ENCODE peak calls at places on chromosomes 3 and 15, in nine cellular contexts. C, E, M, L, Z, A, X, Y and D are unnamed samples.

GRCh38 chr15:42547926-42548257 is 701 bp downstream of the LRRC57 start:
- DNase-seq in C (no peak), E (no peak), M (no peak), L (no peak), Z (no peak), A (no peak), X (no peak), Y (peak), D (no peak)

GRCh38 chr15:99328673-99329072 is 77.4 kb downstream of the LRRC28 start:
- DNase-seq in C (no peak), E (no peak), M (no peak), L (no peak), Z (no peak), A (no peak), X (no peak), Y (no peak), D (no peak)

GRCh38 chr15:69265347-69265955 is 33.3 kb upstream of the PAQR5 start:
- DNase-seq in C (no peak), E (no peak), M (no peak), L (no peak), Z (no peak), A (no peak), X (no peak), Y (no peak), D (peak)

GRCh38 chr3:99978221-99978620 is 136.1 kb downstream of the FILIP1L start:
- DNase-seq in C (no peak), E (no peak), M (no peak), L (no peak), Z (no peak), A (no peak), X (no peak), Y (no peak), D (no peak)

GRCh38 chr3:165669502-165669901 is 167.7 kb downstream of the BCHE start:
- DNase-seq in C (no peak), E (no peak), M (no peak), L (no peak), Z (no peak), A (no peak), X (no peak), Y (no peak), D (no peak)

GRCh38 chr3:194404365-194405140 is 5.5 kb upstream of the GP5 start:
- DNase-seq in C (no peak), E (peak), M (no peak), L (peak), Z (no peak), A (no peak), X (peak), Y (peak), D (peak)

GRCh38 chr3:161273589-161274218 is 52.6 kb downstream of the NMD3 start:
- DNase-seq in C (no peak), E (peak), M (no peak), L (peak), Z (no peak), A (no peak), X (peak), Y (no peak), D (peak)

GRCh38 chr15:20644896-20645295 is 103.3 kb upstream of the GOLGA6L6 start:
- DNase-seq in C (no peak), E (no peak), M (no peak), L (no peak), Z (no peak), A (no peak), X (no peak), Y (no peak), D (no peak)

GRCh38 chr3:99534951-99535704 is 103.3 kb upstream of the COL8A1 start:
- DNase-seq in C (no peak), E (no peak), M (no peak), L (no peak), Z (no peak), A (no peak), X (no peak), Y (peak), D (peak)

GRCh38 chr3:120855665-120856437 is 52.2 kb upstream of the STXBP5L start:
- DNase-seq in C (no peak), E (no peak), M (peak), L (no peak), Z (peak), A (no peak), X (no peak), Y (peak), D (peak)

GRCh38 chr3:148246286-148246685 is 451.4 kb upstream of the AGTR1 start:
- DNase-seq in C (no peak), E (no peak), M (no peak), L (no peak), Z (no peak), A (no peak), X (no peak), Y (no peak), D (no peak)

GRCh38 chr3:1529666-1530065 is 436.8 kb downstream of the CNTN6 start:
- DNase-seq in C (no peak), E (no peak), M (no peak), L (no peak), Z (no peak), A (no peak), X (no peak), Y (no peak), D (no peak)

GRCh38 chr15:70480196-70480856 is 283.0 kb downstream of the UACA start:
- DNase-seq in C (peak), E (no peak), M (no peak), L (peak), Z (peak), A (peak), X (no peak), Y (no peak), D (no peak)

GRCh38 chr3:173789530-173789929 is 392.0 kb downstream of the NLGN1 start:
- DNase-seq in C (no peak), E (no peak), M (no peak), L (no peak), Z (no peak), A (no peak), X (no peak), Y (no peak), D (peak)

GRCh38 chr3:159844383-159844730 is 144.3 kb upstream of the IL12A start:
- DNase-seq in C (no peak), E (no peak), M (no peak), L (no peak), Z (no peak), A (no peak), X (no peak), Y (no peak), D (no peak)

GRCh38 chr3:65558821-65559220 is 479.9 kb downstream of the MAGI1 start:
- DNase-seq in C (no peak), E (no peak), M (no peak), L (no peak), Z (no peak), A (no peak), X (no peak), Y (no peak), D (no peak)

GRCh38 chr3:72932416-72932815 is 44.6 kb downstream of the GXYLT2 start:
- DNase-seq in C (no peak), E (no peak), M (no peak), L (no peak), Z (no peak), A (no peak), X (no peak), Y (no peak), D (no peak)

GRCh38 chr3:133488785-133489367 is 84.6 kb upstream of the CDV3 start:
- DNase-seq in C (no peak), E (no peak), M (no peak), L (no peak), Z (no peak), A (no peak), X (no peak), Y (peak), D (peak)

GRCh38 chr3:115380883-115381572 is 233.9 kb upstream of the ZBTB20 start:
- DNase-seq in C (no peak), E (no peak), M (no peak), L (no peak), Z (no peak), A (no peak), X (no peak), Y (no peak), D (no peak)

GRCh38 chr3:143597774-143598652 is 250.3 kb downstream of the SLC9A9 start:
- DNase-seq in C (no peak), E (no peak), M (no peak), L (no peak), Z (no peak), A (no peak), X (no peak), Y (no peak), D (no peak)

GRCh38 chr15:34241376-34242350 is 16.8 kb downstream of the EMC4 start:
- DNase-seq in C (no peak), E (peak), M (peak), L (no peak), Z (no peak), A (peak), X (peak), Y (peak), D (peak)

GRCh38 chr3:154235330-154235729 is 89.0 kb downstream of the DHX36 start:
- DNase-seq in C (no peak), E (no peak), M (no peak), L (no peak), Z (no peak), A (no peak), X (no peak), Y (no peak), D (no peak)

GRCh38 chr3:179020112-179020511 is 51.5 kb downstream of the ZMAT3 start:
- DNase-seq in C (no peak), E (no peak), M (no peak), L (no peak), Z (no peak), A (no peak), X (no peak), Y (no peak), D (no peak)

GRCh38 chr3:5564278-5564666 is 376.8 kb downstream of the EDEM1 start:
- DNase-seq in C (no peak), E (no peak), M (no peak), L (no peak), Z (no peak), A (no peak), X (no peak), Y (no peak), D (no peak)

GRCh38 chr3:156535162-156535627 is 19.7 kb downstream of the SSR3 start:
- DNase-seq in C (no peak), E (no peak), M (peak), L (no peak), Z (peak), A (no peak), X (no peak), Y (peak), D (peak)

GRCh38 chr3:69385723-69386483 is at the start of gene FRMD4B:
- DNase-seq in C (no peak), E (no peak), M (no peak), L (no peak), Z (peak), A (peak), X (peak), Y (no peak), D (peak)

GRCh38 chr3:143988306-143988705 is 16.7 kb downstream of the DIPK2A start:
- DNase-seq in C (no peak), E (no peak), M (no peak), L (no peak), Z (no peak), A (no peak), X (no peak), Y (no peak), D (no peak)

GRCh38 chr3:157868168-157868567 is 238.1 kb downstream of the SHOX2 start:
- DNase-seq in C (no peak), E (no peak), M (no peak), L (no peak), Z (no peak), A (no peak), X (no peak), Y (peak), D (no peak)

GRCh38 chr3:56753206-56753605 is 48.5 kb downstream of the ARHGEF3 start:
- DNase-seq in C (no peak), E (no peak), M (no peak), L (no peak), Z (no peak), A (peak), X (no peak), Y (peak), D (no peak)

GRCh38 chr15:85137507-85138175 is 156.0 kb downstream of the PDE8A start:
- DNase-seq in C (no peak), E (no peak), M (no peak), L (no peak), Z (no peak), A (no peak), X (no peak), Y (no peak), D (no peak)

GRCh38 chr15:74334127-74334526 is 33.3 kb downstream of the CYP11A1 start:
- DNase-seq in C (no peak), E (no peak), M (no peak), L (no peak), Z (no peak), A (no peak), X (no peak), Y (no peak), D (no peak)

GRCh38 chr15:83248944-83249343 is 35.5 kb downstream of the BNC1 start:
- DNase-seq in C (no peak), E (no peak), M (no peak), L (no peak), Z (no peak), A (no peak), X (no peak), Y (no peak), D (no peak)

GRCh38 chr15:35728176-35728938 is 182.4 kb upstream of the DPH6 start:
- DNase-seq in C (no peak), E (no peak), M (no peak), L (no peak), Z (no peak), A (no peak), X (no peak), Y (no peak), D (no peak)